ENCODE peak calls at places on chromosomes 4 and X, in eight cellular contexts. One of them, this sample, is unnamed. For H3K4me1, the result is how much of the 10 kb centered on the place peaks cover.

GRCh38 chr4:78120144-78120880 is 63.2 kb downstream of the FRAS1 start:
- DNase-seq in right lobe of liver: no peak
- DNase-seq in prostate gland: no peak
- DNase-seq in esophagus squamous epithelium: no peak
- DNase-seq in gastrocnemius medialis: no peak
- DNase-seq in uterus: no peak
- DNase-seq in endothelial cell of umbilical vein: no peak
- DNase-seq in testis: no peak
- DNase-seq in this sample: no peak

GRCh38 chrX:17361620-17362019 is 13.4 kb upstream of the NHS start:
- DNase-seq in right lobe of liver: no peak
- DNase-seq in prostate gland: no peak
- DNase-seq in esophagus squamous epithelium: no peak
- DNase-seq in gastrocnemius medialis: no peak
- DNase-seq in uterus: no peak
- DNase-seq in endothelial cell of umbilical vein: no peak
- DNase-seq in testis: peak
- DNase-seq in this sample: no peak

GRCh38 chr4:100188829-100189228 is 1.4 kb downstream of the DDIT4L start:
- DNase-seq in right lobe of liver: no peak
- DNase-seq in prostate gland: no peak
- DNase-seq in esophagus squamous epithelium: no peak
- DNase-seq in gastrocnemius medialis: peak
- DNase-seq in uterus: peak
- DNase-seq in endothelial cell of umbilical vein: no peak
- DNase-seq in testis: no peak
- DNase-seq in this sample: no peak

GRCh38 chr4:52931238-52931637 is 69.1 kb downstream of the RASL11B start:
- DNase-seq in right lobe of liver: no peak
- DNase-seq in prostate gland: no peak
- DNase-seq in esophagus squamous epithelium: no peak
- DNase-seq in gastrocnemius medialis: no peak
- DNase-seq in uterus: no peak
- DNase-seq in endothelial cell of umbilical vein: no peak
- DNase-seq in testis: no peak
- DNase-seq in this sample: no peak

GRCh38 chr4:55107054-55107453 is 18.3 kb downstream of the KDR start:
- DNase-seq in right lobe of liver: no peak
- DNase-seq in prostate gland: no peak
- DNase-seq in esophagus squamous epithelium: no peak
- DNase-seq in gastrocnemius medialis: no peak
- DNase-seq in uterus: no peak
- DNase-seq in endothelial cell of umbilical vein: peak
- DNase-seq in testis: no peak
- DNase-seq in this sample: no peak

GRCh38 chr4:44638091-44638490 is 13.3 kb downstream of the YIPF7 start:
- DNase-seq in right lobe of liver: no peak
- DNase-seq in prostate gland: no peak
- DNase-seq in esophagus squamous epithelium: no peak
- DNase-seq in gastrocnemius medialis: no peak
- DNase-seq in uterus: no peak
- DNase-seq in endothelial cell of umbilical vein: no peak
- DNase-seq in testis: no peak
- DNase-seq in this sample: no peak

GRCh38 chrX:38305971-38306370 is 21.3 kb downstream of the RPGR start:
- DNase-seq in right lobe of liver: no peak
- DNase-seq in prostate gland: no peak
- DNase-seq in esophagus squamous epithelium: no peak
- DNase-seq in gastrocnemius medialis: peak
- DNase-seq in uterus: no peak
- DNase-seq in endothelial cell of umbilical vein: peak
- DNase-seq in testis: no peak
- DNase-seq in this sample: no peak

GRCh38 chrX:44997888-44998287 is 124.9 kb downstream of the KDM6A start:
- DNase-seq in right lobe of liver: no peak
- DNase-seq in prostate gland: no peak
- DNase-seq in esophagus squamous epithelium: no peak
- DNase-seq in gastrocnemius medialis: no peak
- DNase-seq in uterus: no peak
- DNase-seq in endothelial cell of umbilical vein: no peak
- DNase-seq in testis: no peak
- DNase-seq in this sample: no peak

GRCh38 chrX:15465347-15465746 is 27.8 kb downstream of the PIR start:
- DNase-seq in right lobe of liver: no peak
- DNase-seq in prostate gland: no peak
- DNase-seq in esophagus squamous epithelium: no peak
- DNase-seq in gastrocnemius medialis: no peak
- DNase-seq in uterus: peak
- DNase-seq in endothelial cell of umbilical vein: no peak
- DNase-seq in testis: no peak
- DNase-seq in this sample: no peak

GRCh38 chrX:137926090-137926489 is 360.2 kb downstream of the ZIC3 start:
- DNase-seq in right lobe of liver: no peak
- DNase-seq in prostate gland: no peak
- DNase-seq in esophagus squamous epithelium: no peak
- DNase-seq in gastrocnemius medialis: no peak
- DNase-seq in uterus: no peak
- DNase-seq in endothelial cell of umbilical vein: no peak
- DNase-seq in testis: no peak
- DNase-seq in this sample: no peak

GRCh38 chr4:83362492-83363329 is 28.1 kb upstream of the HPSE start:
- DNase-seq in right lobe of liver: no peak
- DNase-seq in prostate gland: peak
- DNase-seq in esophagus squamous epithelium: no peak
- DNase-seq in gastrocnemius medialis: no peak
- DNase-seq in uterus: no peak
- DNase-seq in endothelial cell of umbilical vein: peak
- DNase-seq in testis: no peak
- DNase-seq in this sample: no peak

GRCh38 chrX:129523076-129524055 is at the start of gene SMARCA1:
- DNase-seq in right lobe of liver: peak
- DNase-seq in prostate gland: peak
- DNase-seq in esophagus squamous epithelium: no peak
- DNase-seq in gastrocnemius medialis: no peak
- DNase-seq in uterus: peak
- DNase-seq in endothelial cell of umbilical vein: peak
- DNase-seq in testis: peak
- DNase-seq in this sample: peak

GRCh38 chr4:1748465-1748995 is 27.2 kb downstream of the TACC3 start:
- DNase-seq in right lobe of liver: peak
- DNase-seq in prostate gland: peak
- DNase-seq in esophagus squamous epithelium: no peak
- DNase-seq in gastrocnemius medialis: no peak
- DNase-seq in uterus: peak
- DNase-seq in endothelial cell of umbilical vein: peak
- DNase-seq in testis: peak
- DNase-seq in this sample: peak

GRCh38 chr4:172127168-172127567 is 314.0 kb downstream of the GALNTL6 start:
- DNase-seq in right lobe of liver: no peak
- DNase-seq in prostate gland: no peak
- DNase-seq in esophagus squamous epithelium: no peak
- DNase-seq in gastrocnemius medialis: no peak
- DNase-seq in uterus: no peak
- DNase-seq in endothelial cell of umbilical vein: no peak
- DNase-seq in testis: peak
- DNase-seq in this sample: no peak

GRCh38 chr4:113636877-113637276 is 124.7 kb downstream of the CAMK2D start:
- DNase-seq in right lobe of liver: no peak
- DNase-seq in prostate gland: no peak
- DNase-seq in esophagus squamous epithelium: no peak
- DNase-seq in gastrocnemius medialis: no peak
- DNase-seq in uterus: no peak
- DNase-seq in endothelial cell of umbilical vein: no peak
- DNase-seq in testis: no peak
- DNase-seq in this sample: no peak

GRCh38 chr4:67934628-67935027 is 28.7 kb downstream of the TMPRSS11A start:
- DNase-seq in right lobe of liver: no peak
- DNase-seq in prostate gland: no peak
- DNase-seq in esophagus squamous epithelium: no peak
- DNase-seq in gastrocnemius medialis: no peak
- DNase-seq in uterus: no peak
- DNase-seq in endothelial cell of umbilical vein: peak
- DNase-seq in testis: no peak
- DNase-seq in this sample: no peak

GRCh38 chrX:13937370-13938052 is 92.2 kb downstream of the GEMIN8 start:
- DNase-seq in right lobe of liver: no peak
- DNase-seq in prostate gland: no peak
- DNase-seq in esophagus squamous epithelium: no peak
- DNase-seq in gastrocnemius medialis: no peak
- DNase-seq in uterus: no peak
- DNase-seq in endothelial cell of umbilical vein: no peak
- DNase-seq in testis: no peak
- DNase-seq in this sample: no peak

GRCh38 chr4:10295326-10295725 is 161.9 kb downstream of the ZNF518B start:
- DNase-seq in right lobe of liver: no peak
- DNase-seq in prostate gland: no peak
- DNase-seq in esophagus squamous epithelium: no peak
- DNase-seq in gastrocnemius medialis: no peak
- DNase-seq in uterus: no peak
- DNase-seq in endothelial cell of umbilical vein: no peak
- DNase-seq in testis: no peak
- DNase-seq in this sample: no peak

GRCh38 chrX:38110231-38110630 is 103.9 kb downstream of the SYTL5 start:
- DNase-seq in right lobe of liver: no peak
- DNase-seq in prostate gland: no peak
- DNase-seq in esophagus squamous epithelium: no peak
- DNase-seq in gastrocnemius medialis: no peak
- DNase-seq in uterus: no peak
- DNase-seq in endothelial cell of umbilical vein: no peak
- DNase-seq in testis: no peak
- DNase-seq in this sample: no peak

DNA sequence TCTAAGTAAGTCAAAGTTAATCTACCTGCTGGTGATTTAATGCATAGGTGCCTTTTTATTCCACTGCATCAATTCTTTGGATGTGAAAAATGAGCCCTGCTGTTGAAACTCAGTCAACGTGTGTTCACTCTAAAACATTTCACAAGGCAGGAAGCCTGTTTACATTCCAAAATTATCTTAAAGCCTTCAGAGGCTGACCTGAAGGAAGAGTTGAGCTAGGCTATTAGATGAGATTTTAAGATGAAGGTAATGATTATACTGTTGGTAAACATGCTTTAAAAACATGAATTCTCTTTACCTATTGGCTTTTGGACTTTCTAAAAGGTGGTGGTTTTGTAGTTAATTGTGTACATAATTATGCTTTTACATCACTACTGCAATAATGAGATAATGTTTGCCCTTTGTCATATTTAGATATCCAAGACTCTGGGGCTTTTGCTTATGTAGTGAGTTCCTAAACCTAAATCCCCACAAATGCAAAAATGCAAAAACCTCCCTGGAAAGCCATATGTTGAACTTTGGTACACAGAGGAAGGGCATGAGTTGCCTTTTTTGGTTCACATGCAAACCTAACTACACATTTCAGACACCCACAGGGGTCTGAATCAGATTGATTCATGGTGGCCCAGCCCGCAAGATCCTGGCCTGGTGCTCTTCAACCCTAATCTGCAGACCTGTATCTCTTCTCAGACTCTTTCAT is 92.3 kb downstream of the KLHL8 start:
- DNase-seq in right lobe of liver: no peak
- DNase-seq in prostate gland: no peak
- DNase-seq in esophagus squamous epithelium: no peak
- DNase-seq in gastrocnemius medialis: no peak
- DNase-seq in uterus: no peak
- DNase-seq in endothelial cell of umbilical vein: no peak
- DNase-seq in testis: no peak
- DNase-seq in this sample: no peak
- H3K27ac ChIP-seq in right lobe of liver: no peak
- H3K27ac ChIP-seq in prostate gland: no peak
- H3K27ac ChIP-seq in esophagus squamous epithelium: no peak
- H3K27ac ChIP-seq in gastrocnemius medialis: no peak
- H3K27ac ChIP-seq in uterus: no peak
- H3K27ac ChIP-seq in endothelial cell of umbilical vein: no peak
- H3K27ac ChIP-seq in testis: no peak
- H3K27ac ChIP-seq in this sample: no peak

GRCh38 chr4:7894098-7894676 is 45.5 kb downstream of the AFAP1 start:
- DNase-seq in right lobe of liver: no peak
- DNase-seq in prostate gland: peak
- DNase-seq in esophagus squamous epithelium: no peak
- DNase-seq in gastrocnemius medialis: no peak
- DNase-seq in uterus: no peak
- DNase-seq in endothelial cell of umbilical vein: no peak
- DNase-seq in testis: no peak
- DNase-seq in this sample: no peak

GRCh38 chr4:7893539-7893938 is 46.1 kb downstream of the AFAP1 start:
- DNase-seq in right lobe of liver: no peak
- DNase-seq in prostate gland: no peak
- DNase-seq in esophagus squamous epithelium: no peak
- DNase-seq in gastrocnemius medialis: no peak
- DNase-seq in uterus: no peak
- DNase-seq in endothelial cell of umbilical vein: no peak
- DNase-seq in testis: no peak
- DNase-seq in this sample: no peak

GRCh38 chr4:7892212-7893019 is 47.2 kb downstream of the AFAP1 start:
- DNase-seq in right lobe of liver: no peak
- DNase-seq in prostate gland: no peak
- DNase-seq in esophagus squamous epithelium: no peak
- DNase-seq in gastrocnemius medialis: no peak
- DNase-seq in uterus: no peak
- DNase-seq in endothelial cell of umbilical vein: no peak
- DNase-seq in testis: no peak
- DNase-seq in this sample: peak

GRCh38 chr4:7897811-7898210 is 41.9 kb downstream of the AFAP1 start:
- DNase-seq in right lobe of liver: no peak
- DNase-seq in prostate gland: no peak
- DNase-seq in esophagus squamous epithelium: no peak
- DNase-seq in gastrocnemius medialis: no peak
- DNase-seq in uterus: no peak
- DNase-seq in endothelial cell of umbilical vein: no peak
- DNase-seq in testis: no peak
- DNase-seq in this sample: no peak

GRCh38 chr4:7894677-7895181 is 44.9 kb downstream of the AFAP1 start:
- DNase-seq in right lobe of liver: no peak
- DNase-seq in prostate gland: no peak
- DNase-seq in esophagus squamous epithelium: no peak
- DNase-seq in gastrocnemius medialis: no peak
- DNase-seq in uterus: no peak
- DNase-seq in endothelial cell of umbilical vein: no peak
- DNase-seq in testis: no peak
- DNase-seq in this sample: no peak
- H3K4me1 ChIP-seq in right lobe of liver: under half
- H3K4me1 ChIP-seq in prostate gland: under half
- H3K4me1 ChIP-seq in esophagus squamous epithelium: under half
- H3K4me1 ChIP-seq in gastrocnemius medialis: under half
- H3K4me1 ChIP-seq in uterus: under half
- H3K4me1 ChIP-seq in endothelial cell of umbilical vein: under half
- H3K4me1 ChIP-seq in testis: under half
- H3K4me1 ChIP-seq in this sample: under half

GRCh38 chrX:19617550-19617949 is 102.2 kb upstream of the MAP3K15 start:
- DNase-seq in right lobe of liver: no peak
- DNase-seq in prostate gland: no peak
- DNase-seq in esophagus squamous epithelium: no peak
- DNase-seq in gastrocnemius medialis: no peak
- DNase-seq in uterus: no peak
- DNase-seq in endothelial cell of umbilical vein: no peak
- DNase-seq in testis: no peak
- DNase-seq in this sample: no peak
- TF ChIP-seq POLR2A in right lobe of liver: no peak
- TF ChIP-seq POLR2A in prostate gland: no peak
- TF ChIP-seq POLR2A in esophagus squamous epithelium: no peak
- TF ChIP-seq POLR2A in gastrocnemius medialis: no peak
- TF ChIP-seq POLR2A in uterus: no peak
- TF ChIP-seq POLR2A in endothelial cell of umbilical vein: no peak
- TF ChIP-seq POLR2A in testis: no peak
- TF ChIP-seq POLR2A in this sample: no peak

GRCh38 chr4:159021597-159022385 is 81.1 kb upstream of the RAPGEF2 start:
- DNase-seq in right lobe of liver: no peak
- DNase-seq in prostate gland: no peak
- DNase-seq in esophagus squamous epithelium: no peak
- DNase-seq in gastrocnemius medialis: no peak
- DNase-seq in uterus: no peak
- DNase-seq in endothelial cell of umbilical vein: no peak
- DNase-seq in testis: no peak
- DNase-seq in this sample: no peak
- H3K27ac ChIP-seq in right lobe of liver: no peak
- H3K27ac ChIP-seq in prostate gland: no peak
- H3K27ac ChIP-seq in esophagus squamous epithelium: no peak
- H3K27ac ChIP-seq in gastrocnemius medialis: no peak
- H3K27ac ChIP-seq in uterus: no peak
- H3K27ac ChIP-seq in endothelial cell of umbilical vein: no peak
- H3K27ac ChIP-seq in testis: no peak
- H3K27ac ChIP-seq in this sample: no peak